ENCODE peak calls at places on chromosomes 16 and 17, in ten cellular contexts. P, L, A, H, J, G, F, Y, N and R are unnamed samples.
A peak's percentile ranks its signal among the peaks of the same experiment; 100 is the strongest.

GRCh38 chr17:46020023-46020735 is 21.1 kb downstream of the STH start:
- DNase-seq in P (no peak), L (no peak), A (no peak), H (no peak), J (no peak), G (no peak), F (no peak), Y (no peak), N (no peak), R (no peak)

GRCh38 chr17:43810226-43810715 is 22.7 kb downstream of the MPP3 start:
- DNase-seq in P (no peak), L (no peak), A (no peak), H (no peak), J (no peak), G (no peak), F (no peak), Y (no peak), N (no peak), R (no peak)

GRCh38 chr17:39937462-39937861 is 9.9 kb downstream of the LRRC3C start:
- DNase-seq in P (no peak), L (no peak), A (no peak), H (no peak), J (no peak), G (no peak), F (no peak), Y (no peak), N (no peak), R (no peak)

GRCh38 chr16:49395021-49395420 is 21.4 kb downstream of the C16orf78 start:
- DNase-seq in P (no peak), L (no peak), A (no peak), H (no peak), J (no peak), G (no peak), F (no peak), Y (no peak), N (no peak), R (no peak)

GRCh38 chr17:62790554-62790953 is 17.6 kb downstream of the MARCHF10 start:
- DNase-seq in P (no peak), L (no peak), A (no peak), H (no peak), J (no peak), G (no peak), F (no peak), Y (no peak), N (no peak), R (no peak)

GRCh38 chr17:1002771-1003555 is 6.0 kb downstream of the TIMM22 start:
- DNase-seq in P (no peak), L (no peak), A (no peak), H (no peak), J (no peak), G (peak; percentile 70), F (no peak), Y (no peak), N (no peak), R (no peak)

GRCh38 chr17:40084477-40084876 is 15.9 kb downstream of the NR1D1 start:
- DNase-seq in P (no peak), L (no peak), A (no peak), H (no peak), J (no peak), G (no peak), F (no peak), Y (no peak), N (no peak), R (no peak)

GRCh38 chr16:27920391-27920891 is 143.1 kb downstream of the GSG1L start:
- DNase-seq in P (no peak), L (no peak), A (no peak), H (no peak), J (no peak), G (no peak), F (peak; percentile 18), Y (peak; percentile 38), N (no peak), R (no peak)

GRCh38 chr17:27579897-27580321 is 51.1 kb upstream of the LGALS9 start:
- DNase-seq in P (no peak), L (no peak), A (no peak), H (no peak), J (no peak), G (no peak), F (no peak), Y (no peak), N (no peak), R (peak; percentile 86)

GRCh38 chr17:51487947-51488346 is 227.6 kb downstream of the UTP18 start:
- DNase-seq in P (no peak), L (no peak), A (no peak), H (no peak), J (peak; percentile 15), G (no peak), F (no peak), Y (no peak), N (no peak), R (peak; percentile 13)

GRCh38 chr17:77892469-77893143 is 65.9 kb upstream of the TNRC6C start:
- DNase-seq in P (no peak), L (no peak), A (no peak), H (no peak), J (no peak), G (no peak), F (no peak), Y (no peak), N (no peak), R (peak; percentile 66)

DNA sequence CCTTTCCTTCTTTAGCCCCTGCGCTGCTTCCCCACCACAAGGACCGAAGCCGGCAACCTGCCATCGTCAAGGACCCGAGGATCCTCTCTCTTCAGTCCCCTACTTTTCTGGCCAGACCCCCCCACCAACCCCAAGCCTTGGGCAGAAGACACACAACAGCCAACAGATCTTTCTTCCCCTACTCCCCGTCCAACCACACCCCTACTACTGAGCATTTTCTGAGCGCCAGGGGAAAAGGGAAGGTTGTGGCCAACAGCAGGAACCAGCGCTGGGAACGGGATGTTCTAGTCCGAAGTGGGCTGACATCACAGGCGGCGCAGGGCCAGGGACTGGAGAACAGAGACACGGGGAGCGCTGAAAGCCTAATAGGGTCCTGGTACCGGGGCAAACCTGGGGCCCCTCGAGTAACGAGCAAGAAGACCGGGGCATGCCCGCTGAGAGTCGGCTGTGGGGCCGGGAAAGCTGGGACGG is 528 bp downstream of the PER1 start:
- DNase-seq in P (peak; percentile 95), L (peak; percentile 96), A (peak; percentile 91), H (peak; percentile 90), J (peak; percentile 62), G (peak; percentile 97), F (peak; percentile 88), Y (no peak), N (peak; percentile 77), R (peak; percentile 67)
- TF ChIP-seq POLR2A in P (peak; percentile 60), L (no peak), A (no peak), H (no peak), J (no peak), G (no peak), F (no peak), Y (no peak), N (no peak), R (no peak)

GRCh38 chr16:67431077-67431804 is at the start of gene HSD11B2:
- DNase-seq in P (peak; percentile 82), L (peak; percentile 52), A (peak; percentile 68), H (peak; percentile 63), J (peak; percentile 41), G (no peak), F (no peak), Y (peak; percentile 50), N (no peak), R (peak; percentile 53)
- TF ChIP-seq POLR2A in P (peak; percentile 19), L (peak; percentile 37), A (no peak), H (peak; percentile 51), J (no peak), G (no peak), F (no peak), Y (no peak), N (no peak), R (no peak)

GRCh38 chr17:6927290-6927844 is 68.5 kb upstream of the ALOX12 start:
- DNase-seq in P (no peak), L (no peak), A (no peak), H (no peak), J (peak; percentile 59), G (no peak), F (no peak), Y (no peak), N (no peak), R (peak; percentile 66)
- TF ChIP-seq POLR2A in P (no peak), L (no peak), A (no peak), H (no peak), J (no peak), G (no peak), F (no peak), Y (no peak), N (no peak), R (no peak)

GRCh38 chr17:81245024-81245664 is 6.0 kb downstream of the NDUFAF8 start:
- DNase-seq in P (no peak), L (no peak), A (no peak), H (no peak), J (no peak), G (no peak), F (no peak), Y (no peak), N (no peak), R (no peak)

GRCh38 chr17:81243333-81243664 is 4.2 kb downstream of the NDUFAF8 start:
- DNase-seq in P (no peak), L (no peak), A (no peak), H (no peak), J (no peak), G (no peak), F (no peak), Y (no peak), N (no peak), R (no peak)

GRCh38 chr17:81242421-81243332 is 3.6 kb downstream of the NDUFAF8 start:
- DNase-seq in P (no peak), L (no peak), A (no peak), H (no peak), J (peak; percentile 18), G (no peak), F (no peak), Y (no peak), N (no peak), R (no peak)

GRCh38 chr17:81245665-81246342 is 6.7 kb downstream of the NDUFAF8 start:
- DNase-seq in P (no peak), L (no peak), A (no peak), H (no peak), J (no peak), G (peak; percentile 24), F (no peak), Y (no peak), N (no peak), R (no peak)

DNA sequence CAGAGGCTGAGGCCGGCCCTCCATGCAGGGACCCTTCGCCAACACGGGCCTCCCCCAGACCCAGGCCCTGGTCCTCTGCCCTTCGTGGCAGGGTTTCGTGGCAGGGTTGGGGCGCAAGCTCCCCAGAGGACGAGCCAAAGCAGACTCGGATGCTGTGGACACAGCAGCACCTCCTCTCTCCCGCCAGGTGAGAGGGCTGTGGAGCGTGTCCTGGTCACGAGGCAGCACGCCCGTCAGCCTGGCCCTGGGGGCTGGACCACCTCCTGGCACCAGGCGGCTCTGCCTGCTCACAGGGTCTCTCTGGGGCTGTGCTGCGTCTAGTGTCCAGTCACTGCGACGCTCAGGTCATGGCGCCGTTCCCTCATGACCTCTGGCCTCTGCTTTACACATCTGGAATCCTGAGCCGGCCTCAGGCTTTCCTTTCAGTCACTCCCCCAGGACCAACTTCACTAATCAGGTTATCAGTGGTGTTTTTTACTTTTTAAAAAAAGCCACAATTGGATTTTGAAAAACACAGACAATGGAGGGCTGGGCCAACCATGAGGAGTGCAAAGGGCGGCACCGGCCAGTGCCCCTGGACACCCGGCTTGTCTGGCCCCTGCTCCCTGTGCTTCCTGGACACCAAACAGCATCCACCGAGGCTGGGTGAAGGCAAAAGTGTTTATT is 5.4 kb downstream of the NDUFAF8 start:
- DNase-seq in P (no peak), L (no peak), A (no peak), H (no peak), J (no peak), G (peak; percentile 19), F (no peak), Y (no peak), N (no peak), R (no peak)
- TF ChIP-seq POLR2A in P (no peak), L (no peak), A (no peak), H (no peak), J (no peak), G (no peak), F (no peak), Y (no peak), N (no peak), R (peak; percentile 42)

GRCh38 chr17:75753514-75754377 is 11.2 kb downstream of the GALK1 start:
- DNase-seq in P (peak; percentile 72), L (peak; percentile 68), A (peak; percentile 84), H (no peak), J (peak; percentile 80), G (peak; percentile 81), F (no peak), Y (no peak), N (no peak), R (peak; percentile 87)
- TF ChIP-seq POLR2A in P (no peak), L (peak; percentile 30), A (peak; percentile 30), H (peak; percentile 8), J (no peak), G (no peak), F (no peak), Y (no peak), N (no peak), R (no peak)